ENCODE peak calls at places on chromosomes 6 and 20, in nine cellular contexts. One of them, this sample, is unnamed.

GRCh38 chr20:63070771-63071540 is 64.2 kb upstream of the BHLHE23 start:
- DNase-seq in spleen: peak
- DNase-seq in esophagus muscularis mucosa: no peak
- DNase-seq in stomach: no peak
- DNase-seq in SK-N-MC: no peak
- DNase-seq in transverse colon: no peak
- DNase-seq in breast epithelium: no peak
- DNase-seq in HL-60: no peak
- DNase-seq in GM23338: no peak
- DNase-seq in this sample: peak

GRCh38 chr20:34262488-34263288 is 21.5 kb downstream of the ASIP start:
- DNase-seq in SK-N-MC: no peak
- DNase-seq in breast epithelium: no peak
- DNase-seq in GM23338: no peak
- DNase-seq in spleen: no peak
- DNase-seq in HL-60: peak
- DNase-seq in stomach: peak
- DNase-seq in transverse colon: peak
- DNase-seq in esophagus muscularis mucosa: no peak
- DNase-seq in this sample: peak

GRCh38 chr20:50478162-50479036 is 31.8 kb upstream of the PTPN1 start:
- DNase-seq in GM23338: peak
- DNase-seq in SK-N-MC: no peak
- DNase-seq in esophagus muscularis mucosa: peak
- DNase-seq in transverse colon: peak
- DNase-seq in spleen: peak
- DNase-seq in HL-60: peak
- DNase-seq in breast epithelium: peak
- DNase-seq in stomach: peak
- DNase-seq in this sample: peak

GRCh38 chr20:5549200-5549599 is 201.0 kb upstream of the SHLD1 start:
- DNase-seq in breast epithelium: no peak
- DNase-seq in esophagus muscularis mucosa: no peak
- DNase-seq in HL-60: no peak
- DNase-seq in GM23338: no peak
- DNase-seq in transverse colon: no peak
- DNase-seq in SK-N-MC: no peak
- DNase-seq in stomach: no peak
- DNase-seq in spleen: no peak
- DNase-seq in this sample: no peak

GRCh38 chr6:107656883-107657282 is 167.0 kb downstream of the SOBP start:
- DNase-seq in breast epithelium: no peak
- DNase-seq in HL-60: no peak
- DNase-seq in stomach: no peak
- DNase-seq in spleen: no peak
- DNase-seq in transverse colon: no peak
- DNase-seq in GM23338: no peak
- DNase-seq in SK-N-MC: no peak
- DNase-seq in esophagus muscularis mucosa: no peak
- DNase-seq in this sample: no peak

GRCh38 chr6:155419161-155419560 is 36.5 kb downstream of the NOX3 start:
- DNase-seq in breast epithelium: no peak
- DNase-seq in spleen: no peak
- DNase-seq in SK-N-MC: no peak
- DNase-seq in transverse colon: no peak
- DNase-seq in HL-60: no peak
- DNase-seq in esophagus muscularis mucosa: no peak
- DNase-seq in GM23338: no peak
- DNase-seq in stomach: no peak
- DNase-seq in this sample: no peak

GRCh38 chr6:127812985-127813681 is 87.7 kb downstream of the THEMIS start:
- DNase-seq in breast epithelium: no peak
- DNase-seq in GM23338: no peak
- DNase-seq in transverse colon: no peak
- DNase-seq in spleen: no peak
- DNase-seq in stomach: no peak
- DNase-seq in esophagus muscularis mucosa: no peak
- DNase-seq in HL-60: no peak
- DNase-seq in SK-N-MC: no peak
- DNase-seq in this sample: no peak

GRCh38 chr20:56617489-56617888 is 11.6 kb upstream of the TFAP2C start:
- DNase-seq in transverse colon: no peak
- DNase-seq in stomach: no peak
- DNase-seq in spleen: no peak
- DNase-seq in SK-N-MC: no peak
- DNase-seq in GM23338: no peak
- DNase-seq in HL-60: no peak
- DNase-seq in esophagus muscularis mucosa: no peak
- DNase-seq in breast epithelium: no peak
- DNase-seq in this sample: no peak

GRCh38 chr20:13105864-13106457 is 97.2 kb downstream of the SPTLC3 start:
- DNase-seq in spleen: no peak
- DNase-seq in stomach: no peak
- DNase-seq in HL-60: no peak
- DNase-seq in GM23338: peak
- DNase-seq in transverse colon: no peak
- DNase-seq in breast epithelium: no peak
- DNase-seq in SK-N-MC: no peak
- DNase-seq in esophagus muscularis mucosa: peak
- DNase-seq in this sample: no peak

GRCh38 chr20:11890331-11891080 is 27.2 kb upstream of the BTBD3 start:
- DNase-seq in spleen: peak
- DNase-seq in esophagus muscularis mucosa: peak
- DNase-seq in stomach: peak
- DNase-seq in HL-60: peak
- DNase-seq in breast epithelium: peak
- DNase-seq in transverse colon: peak
- DNase-seq in SK-N-MC: peak
- DNase-seq in GM23338: peak
- DNase-seq in this sample: peak

GRCh38 chr6:134314236-134314821 is 3.6 kb downstream of the SGK1 start:
- DNase-seq in stomach: no peak
- DNase-seq in transverse colon: no peak
- DNase-seq in HL-60: no peak
- DNase-seq in GM23338: no peak
- DNase-seq in SK-N-MC: no peak
- DNase-seq in breast epithelium: no peak
- DNase-seq in esophagus muscularis mucosa: no peak
- DNase-seq in spleen: no peak
- DNase-seq in this sample: no peak

GRCh38 chr20:48760403-48760889 is 67.4 kb downstream of the PREX1 start:
- DNase-seq in spleen: peak
- DNase-seq in HL-60: peak
- DNase-seq in breast epithelium: no peak
- DNase-seq in esophagus muscularis mucosa: no peak
- DNase-seq in GM23338: no peak
- DNase-seq in transverse colon: peak
- DNase-seq in stomach: peak
- DNase-seq in SK-N-MC: no peak
- DNase-seq in this sample: no peak

GRCh38 chr6:136562211-136562610 is 12.0 kb upstream of the MAP7 start:
- DNase-seq in transverse colon: no peak
- DNase-seq in spleen: no peak
- DNase-seq in GM23338: no peak
- DNase-seq in SK-N-MC: no peak
- DNase-seq in stomach: no peak
- DNase-seq in breast epithelium: no peak
- DNase-seq in HL-60: no peak
- DNase-seq in esophagus muscularis mucosa: no peak
- DNase-seq in this sample: no peak

GRCh38 chr6:113488061-113488460 is 369.1 kb upstream of the MARCKS start:
- DNase-seq in HL-60: no peak
- DNase-seq in SK-N-MC: no peak
- DNase-seq in esophagus muscularis mucosa: no peak
- DNase-seq in breast epithelium: no peak
- DNase-seq in GM23338: no peak
- DNase-seq in spleen: no peak
- DNase-seq in stomach: no peak
- DNase-seq in transverse colon: no peak
- DNase-seq in this sample: no peak

GRCh38 chr6:2687456-2687855 is 63.3 kb downstream of the MYLK4 start:
- DNase-seq in esophagus muscularis mucosa: peak
- DNase-seq in stomach: no peak
- DNase-seq in SK-N-MC: no peak
- DNase-seq in transverse colon: no peak
- DNase-seq in breast epithelium: no peak
- DNase-seq in spleen: no peak
- DNase-seq in HL-60: no peak
- DNase-seq in GM23338: no peak
- DNase-seq in this sample: no peak
- TF ChIP-seq POLR2AphosphoS5 in esophagus muscularis mucosa: no peak
- TF ChIP-seq POLR2AphosphoS5 in stomach: no peak
- TF ChIP-seq POLR2AphosphoS5 in SK-N-MC: no peak
- TF ChIP-seq POLR2AphosphoS5 in transverse colon: no peak
- TF ChIP-seq POLR2AphosphoS5 in breast epithelium: no peak
- TF ChIP-seq POLR2AphosphoS5 in spleen: no peak
- TF ChIP-seq POLR2AphosphoS5 in HL-60: no peak
- TF ChIP-seq POLR2AphosphoS5 in GM23338: no peak
- TF ChIP-seq POLR2AphosphoS5 in this sample: no peak

GRCh38 chr6:156686429-156686939 is 90.7 kb upstream of the ARID1B start:
- DNase-seq in breast epithelium: no peak
- DNase-seq in GM23338: peak
- DNase-seq in spleen: no peak
- DNase-seq in stomach: peak
- DNase-seq in esophagus muscularis mucosa: no peak
- DNase-seq in transverse colon: peak
- DNase-seq in SK-N-MC: peak
- DNase-seq in HL-60: peak
- DNase-seq in this sample: peak
- TF ChIP-seq POLR2AphosphoS5 in breast epithelium: no peak
- TF ChIP-seq POLR2AphosphoS5 in GM23338: no peak
- TF ChIP-seq POLR2AphosphoS5 in spleen: no peak
- TF ChIP-seq POLR2AphosphoS5 in stomach: no peak
- TF ChIP-seq POLR2AphosphoS5 in esophagus muscularis mucosa: peak
- TF ChIP-seq POLR2AphosphoS5 in transverse colon: peak
- TF ChIP-seq POLR2AphosphoS5 in SK-N-MC: peak
- TF ChIP-seq POLR2AphosphoS5 in HL-60: no peak
- TF ChIP-seq POLR2AphosphoS5 in this sample: no peak

DNA sequence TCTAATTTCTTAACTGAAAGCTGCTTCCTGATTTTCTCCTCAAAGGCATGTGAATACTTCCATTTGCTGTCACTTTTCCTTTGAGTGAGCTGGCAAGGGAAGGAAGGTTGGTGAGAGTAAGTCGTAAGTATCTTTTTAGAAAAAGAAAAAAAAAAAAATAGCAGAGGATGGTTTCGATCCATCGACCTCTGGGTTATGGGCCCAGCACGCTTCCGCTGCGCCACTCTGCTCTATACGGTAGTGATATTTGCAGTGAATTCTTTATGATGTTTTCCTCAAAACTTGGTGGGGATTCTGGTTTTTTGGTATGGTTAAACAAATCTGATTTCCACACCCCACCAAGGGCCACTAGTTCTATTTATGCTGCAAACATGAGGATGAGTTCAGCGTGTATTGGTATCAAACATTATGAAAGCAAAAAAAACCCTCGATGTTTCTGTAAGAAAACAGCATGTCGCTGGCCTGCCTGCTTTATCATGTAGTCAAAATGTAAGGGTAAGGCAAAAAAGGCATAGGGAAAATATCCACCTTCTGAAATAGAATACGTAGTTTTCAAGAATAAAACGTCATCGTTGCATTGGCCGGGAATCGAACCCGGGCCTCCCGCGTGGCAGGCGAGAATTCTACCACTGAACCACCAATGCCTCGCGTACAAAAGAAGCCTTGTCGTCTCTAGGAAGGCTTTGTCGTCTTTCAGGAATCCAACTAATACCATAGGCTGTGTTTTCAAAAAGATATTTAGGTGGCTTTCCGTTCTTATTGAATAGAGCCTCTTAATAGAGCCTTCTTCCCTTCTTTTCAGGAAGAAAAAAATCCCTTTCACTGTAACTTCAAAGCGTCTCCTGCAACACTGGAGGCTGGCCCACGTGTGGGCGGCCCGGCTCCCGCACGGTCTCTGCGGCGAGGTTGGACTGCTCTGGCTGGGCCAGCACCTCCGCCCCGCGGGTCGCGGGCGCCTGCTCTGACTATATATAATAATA is 9.6 kb downstream of the OR2B2 start:
- DNase-seq in GM23338: peak
- DNase-seq in transverse colon: peak
- DNase-seq in breast epithelium: peak
- DNase-seq in spleen: peak
- DNase-seq in HL-60: peak
- DNase-seq in esophagus muscularis mucosa: peak
- DNase-seq in stomach: peak
- DNase-seq in SK-N-MC: no peak
- DNase-seq in this sample: peak
- TF ChIP-seq POLR2AphosphoS5 in GM23338: no peak
- TF ChIP-seq POLR2AphosphoS5 in transverse colon: no peak
- TF ChIP-seq POLR2AphosphoS5 in breast epithelium: peak
- TF ChIP-seq POLR2AphosphoS5 in spleen: peak
- TF ChIP-seq POLR2AphosphoS5 in HL-60: peak
- TF ChIP-seq POLR2AphosphoS5 in esophagus muscularis mucosa: peak
- TF ChIP-seq POLR2AphosphoS5 in stomach: peak
- TF ChIP-seq POLR2AphosphoS5 in SK-N-MC: peak
- TF ChIP-seq POLR2AphosphoS5 in this sample: peak

DNA sequence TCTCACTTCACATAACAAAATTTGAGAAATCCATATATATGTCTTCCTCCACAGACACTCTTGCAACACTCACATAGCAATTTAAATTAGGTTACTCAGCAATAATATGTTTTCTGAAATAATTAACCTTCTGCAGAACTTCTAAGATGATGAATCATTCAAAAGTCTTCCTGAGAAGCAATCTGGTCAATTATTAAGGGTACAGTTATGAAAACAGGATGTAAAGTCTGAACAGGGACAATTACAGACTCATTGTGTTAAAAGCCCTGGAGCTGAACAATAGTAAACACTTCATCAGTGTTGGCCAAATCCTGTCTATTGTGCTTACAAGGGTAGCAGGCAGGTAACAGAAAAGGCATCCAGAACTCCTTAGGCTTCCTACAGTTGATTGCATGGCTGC is 75.4 kb downstream of the FILIP1 start:
- DNase-seq in SK-N-MC: no peak
- DNase-seq in breast epithelium: no peak
- DNase-seq in HL-60: no peak
- DNase-seq in stomach: no peak
- DNase-seq in GM23338: no peak
- DNase-seq in esophagus muscularis mucosa: no peak
- DNase-seq in transverse colon: no peak
- DNase-seq in spleen: no peak
- DNase-seq in this sample: no peak
- TF ChIP-seq POLR2AphosphoS5 in SK-N-MC: no peak
- TF ChIP-seq POLR2AphosphoS5 in breast epithelium: no peak
- TF ChIP-seq POLR2AphosphoS5 in HL-60: no peak
- TF ChIP-seq POLR2AphosphoS5 in stomach: no peak
- TF ChIP-seq POLR2AphosphoS5 in GM23338: no peak
- TF ChIP-seq POLR2AphosphoS5 in esophagus muscularis mucosa: no peak
- TF ChIP-seq POLR2AphosphoS5 in transverse colon: no peak
- TF ChIP-seq POLR2AphosphoS5 in spleen: no peak
- TF ChIP-seq POLR2AphosphoS5 in this sample: no peak